ENCODE peak calls at places on chromosomes 5 and 9, in eight cellular contexts. One of them, this sample, is unnamed.

GRCh38 chr5:25544652-25545249 is 900.0 kb upstream of the CDH10 start:
- DNase-seq in lower leg skin: no peak
- DNase-seq in putamen: no peak
- DNase-seq in ovary: no peak
- DNase-seq in AG04450: no peak
- DNase-seq in activated CD4-positive, alpha-beta T cell treated with anti-CD3 and anti-CD28 coated beads, Interleukin-2, amount 10 ng/mL, durations not matched to agents 7 days and 5 days: peak; percentile 6
- DNase-seq in HL-60: peak; percentile 57
- DNase-seq in mesendoderm: peak; percentile 86
- DNase-seq in this sample: peak; percentile 32

GRCh38 chr9:74908665-74909064 is 20.9 kb upstream of the TRPM6 start:
- DNase-seq in HL-60: no peak
- DNase-seq in lower leg skin: no peak
- DNase-seq in mesendoderm: no peak
- DNase-seq in ovary: no peak
- DNase-seq in activated CD4-positive, alpha-beta T cell treated with anti-CD3 and anti-CD28 coated beads, Interleukin-2, amount 10 ng/mL, durations not matched to agents 7 days and 5 days: no peak
- DNase-seq in putamen: no peak
- DNase-seq in AG04450: no peak
- DNase-seq in this sample: no peak

GRCh38 chr5:2221450-2221849 is 338.7 kb upstream of the IRX4 start:
- DNase-seq in lower leg skin: no peak
- DNase-seq in putamen: no peak
- DNase-seq in AG04450: no peak
- DNase-seq in ovary: no peak
- DNase-seq in mesendoderm: no peak
- DNase-seq in HL-60: no peak
- DNase-seq in activated CD4-positive, alpha-beta T cell treated with anti-CD3 and anti-CD28 coated beads, Interleukin-2, amount 10 ng/mL, durations not matched to agents 7 days and 5 days: no peak
- DNase-seq in this sample: no peak

GRCh38 chr5:1161832-1162229 is 39.6 kb upstream of the SLC6A19 start:
- DNase-seq in mesendoderm: no peak
- DNase-seq in putamen: peak; percentile 71
- DNase-seq in activated CD4-positive, alpha-beta T cell treated with anti-CD3 and anti-CD28 coated beads, Interleukin-2, amount 10 ng/mL, durations not matched to agents 7 days and 5 days: no peak
- DNase-seq in HL-60: no peak
- DNase-seq in lower leg skin: peak; percentile 92
- DNase-seq in AG04450: no peak
- DNase-seq in ovary: no peak
- DNase-seq in this sample: peak; percentile 84

GRCh38 chr9:93677641-93678136 is 101.3 kb downstream of the PHF2 start:
- DNase-seq in HL-60: no peak
- DNase-seq in AG04450: no peak
- DNase-seq in activated CD4-positive, alpha-beta T cell treated with anti-CD3 and anti-CD28 coated beads, Interleukin-2, amount 10 ng/mL, durations not matched to agents 7 days and 5 days: peak; percentile 4
- DNase-seq in lower leg skin: peak; percentile 79
- DNase-seq in ovary: no peak
- DNase-seq in putamen: no peak
- DNase-seq in mesendoderm: no peak
- DNase-seq in this sample: no peak

GRCh38 chr9:81737871-81738507 is 48.6 kb upstream of the TLE1 start:
- DNase-seq in lower leg skin: no peak
- DNase-seq in ovary: no peak
- DNase-seq in HL-60: no peak
- DNase-seq in putamen: peak; percentile 33
- DNase-seq in mesendoderm: peak; percentile 67
- DNase-seq in AG04450: peak; percentile 42
- DNase-seq in activated CD4-positive, alpha-beta T cell treated with anti-CD3 and anti-CD28 coated beads, Interleukin-2, amount 10 ng/mL, durations not matched to agents 7 days and 5 days: no peak
- DNase-seq in this sample: no peak

GRCh38 chr9:27365977-27366376 is 69.0 kb upstream of the EQTN start:
- DNase-seq in mesendoderm: no peak
- DNase-seq in AG04450: no peak
- DNase-seq in putamen: no peak
- DNase-seq in HL-60: no peak
- DNase-seq in activated CD4-positive, alpha-beta T cell treated with anti-CD3 and anti-CD28 coated beads, Interleukin-2, amount 10 ng/mL, durations not matched to agents 7 days and 5 days: peak; percentile 77
- DNase-seq in ovary: no peak
- DNase-seq in lower leg skin: no peak
- DNase-seq in this sample: no peak

GRCh38 chr5:62732677-62733121 is 154.1 kb downstream of the LRRC70 start:
- DNase-seq in putamen: peak; percentile 20
- DNase-seq in ovary: no peak
- DNase-seq in mesendoderm: no peak
- DNase-seq in AG04450: no peak
- DNase-seq in activated CD4-positive, alpha-beta T cell treated with anti-CD3 and anti-CD28 coated beads, Interleukin-2, amount 10 ng/mL, durations not matched to agents 7 days and 5 days: no peak
- DNase-seq in HL-60: peak; percentile 9
- DNase-seq in lower leg skin: no peak
- DNase-seq in this sample: peak; percentile 38

GRCh38 chr9:93452710-93453046 is 703 bp downstream of the FAM120AOS start:
- DNase-seq in HL-60: no peak
- DNase-seq in putamen: peak; percentile 22
- DNase-seq in mesendoderm: no peak
- DNase-seq in activated CD4-positive, alpha-beta T cell treated with anti-CD3 and anti-CD28 coated beads, Interleukin-2, amount 10 ng/mL, durations not matched to agents 7 days and 5 days: no peak
- DNase-seq in AG04450: no peak
- DNase-seq in ovary: peak; percentile 35
- DNase-seq in lower leg skin: no peak
- DNase-seq in this sample: no peak

GRCh38 chr9:96487030-96487396 is 37.0 kb downstream of the HABP4 start:
- DNase-seq in activated CD4-positive, alpha-beta T cell treated with anti-CD3 and anti-CD28 coated beads, Interleukin-2, amount 10 ng/mL, durations not matched to agents 7 days and 5 days: no peak
- DNase-seq in HL-60: no peak
- DNase-seq in mesendoderm: no peak
- DNase-seq in lower leg skin: no peak
- DNase-seq in ovary: no peak
- DNase-seq in putamen: no peak
- DNase-seq in AG04450: no peak
- DNase-seq in this sample: no peak

GRCh38 chr9:115691097-115691496 is 462.5 kb upstream of the PAPPA start:
- DNase-seq in activated CD4-positive, alpha-beta T cell treated with anti-CD3 and anti-CD28 coated beads, Interleukin-2, amount 10 ng/mL, durations not matched to agents 7 days and 5 days: no peak
- DNase-seq in ovary: no peak
- DNase-seq in lower leg skin: no peak
- DNase-seq in HL-60: no peak
- DNase-seq in AG04450: peak; percentile 93
- DNase-seq in putamen: no peak
- DNase-seq in mesendoderm: no peak
- DNase-seq in this sample: no peak

GRCh38 chr9:123645126-123645525 is 284.8 kb downstream of the DENND1A start:
- DNase-seq in AG04450: no peak
- DNase-seq in putamen: no peak
- DNase-seq in mesendoderm: peak; percentile 72
- DNase-seq in ovary: no peak
- DNase-seq in HL-60: no peak
- DNase-seq in lower leg skin: no peak
- DNase-seq in activated CD4-positive, alpha-beta T cell treated with anti-CD3 and anti-CD28 coated beads, Interleukin-2, amount 10 ng/mL, durations not matched to agents 7 days and 5 days: no peak
- DNase-seq in this sample: no peak

GRCh38 chr5:179393078-179393477 is 47.8 kb upstream of the ADAMTS2 start:
- DNase-seq in putamen: no peak
- DNase-seq in activated CD4-positive, alpha-beta T cell treated with anti-CD3 and anti-CD28 coated beads, Interleukin-2, amount 10 ng/mL, durations not matched to agents 7 days and 5 days: no peak
- DNase-seq in AG04450: no peak
- DNase-seq in HL-60: no peak
- DNase-seq in mesendoderm: no peak
- DNase-seq in lower leg skin: peak; percentile 78
- DNase-seq in ovary: no peak
- DNase-seq in this sample: no peak

GRCh38 chr9:114811301-114811700 is 5.5 kb upstream of the TNFSF15 start:
- DNase-seq in mesendoderm: no peak
- DNase-seq in putamen: no peak
- DNase-seq in activated CD4-positive, alpha-beta T cell treated with anti-CD3 and anti-CD28 coated beads, Interleukin-2, amount 10 ng/mL, durations not matched to agents 7 days and 5 days: no peak
- DNase-seq in AG04450: no peak
- DNase-seq in lower leg skin: no peak
- DNase-seq in ovary: no peak
- DNase-seq in HL-60: no peak
- DNase-seq in this sample: no peak

GRCh38 chr5:174082286-174082685 is 36.8 kb downstream of the NSG2 start:
- DNase-seq in HL-60: no peak
- DNase-seq in lower leg skin: no peak
- DNase-seq in activated CD4-positive, alpha-beta T cell treated with anti-CD3 and anti-CD28 coated beads, Interleukin-2, amount 10 ng/mL, durations not matched to agents 7 days and 5 days: no peak
- DNase-seq in mesendoderm: peak; percentile 10
- DNase-seq in putamen: no peak
- DNase-seq in AG04450: no peak
- DNase-seq in ovary: no peak
- DNase-seq in this sample: no peak

GRCh38 chr9:73527521-73527920 is 375.9 kb downstream of the ANXA1 start:
- DNase-seq in HL-60: no peak
- DNase-seq in activated CD4-positive, alpha-beta T cell treated with anti-CD3 and anti-CD28 coated beads, Interleukin-2, amount 10 ng/mL, durations not matched to agents 7 days and 5 days: no peak
- DNase-seq in AG04450: no peak
- DNase-seq in putamen: no peak
- DNase-seq in lower leg skin: no peak
- DNase-seq in mesendoderm: no peak
- DNase-seq in ovary: no peak
- DNase-seq in this sample: no peak

GRCh38 chr5:79785983-79786382 is 96.3 kb downstream of the CMYA5 start:
- DNase-seq in activated CD4-positive, alpha-beta T cell treated with anti-CD3 and anti-CD28 coated beads, Interleukin-2, amount 10 ng/mL, durations not matched to agents 7 days and 5 days: no peak
- DNase-seq in HL-60: no peak
- DNase-seq in putamen: no peak
- DNase-seq in mesendoderm: no peak
- DNase-seq in lower leg skin: no peak
- DNase-seq in AG04450: no peak
- DNase-seq in ovary: no peak
- DNase-seq in this sample: no peak

GRCh38 chr9:95504053-95504963 is 12.5 kb downstream of the PTCH1 start:
- DNase-seq in putamen: no peak
- DNase-seq in activated CD4-positive, alpha-beta T cell treated with anti-CD3 and anti-CD28 coated beads, Interleukin-2, amount 10 ng/mL, durations not matched to agents 7 days and 5 days: no peak
- DNase-seq in lower leg skin: no peak
- DNase-seq in mesendoderm: peak; percentile 92
- DNase-seq in HL-60: no peak
- DNase-seq in AG04450: no peak
- DNase-seq in ovary: no peak
- DNase-seq in this sample: peak; percentile 63

GRCh38 chr5:26791433-26791832 is 247.0 kb downstream of the CDH9 start:
- DNase-seq in HL-60: no peak
- DNase-seq in mesendoderm: peak; percentile 4
- DNase-seq in putamen: no peak
- DNase-seq in activated CD4-positive, alpha-beta T cell treated with anti-CD3 and anti-CD28 coated beads, Interleukin-2, amount 10 ng/mL, durations not matched to agents 7 days and 5 days: no peak
- DNase-seq in AG04450: no peak
- DNase-seq in lower leg skin: no peak
- DNase-seq in ovary: no peak
- DNase-seq in this sample: no peak

GRCh38 chr5:133739381-133739780 is 127.0 kb upstream of the FSTL4 start:
- DNase-seq in HL-60: no peak
- DNase-seq in mesendoderm: no peak
- DNase-seq in putamen: no peak
- DNase-seq in ovary: no peak
- DNase-seq in AG04450: no peak
- DNase-seq in activated CD4-positive, alpha-beta T cell treated with anti-CD3 and anti-CD28 coated beads, Interleukin-2, amount 10 ng/mL, durations not matched to agents 7 days and 5 days: no peak
- DNase-seq in lower leg skin: peak; percentile 25
- DNase-seq in this sample: no peak

GRCh38 chr9:114552716-114553115 is 34.9 kb upstream of the ATP6V1G1 start:
- DNase-seq in ovary: no peak
- DNase-seq in activated CD4-positive, alpha-beta T cell treated with anti-CD3 and anti-CD28 coated beads, Interleukin-2, amount 10 ng/mL, durations not matched to agents 7 days and 5 days: no peak
- DNase-seq in HL-60: no peak
- DNase-seq in lower leg skin: no peak
- DNase-seq in putamen: no peak
- DNase-seq in AG04450: no peak
- DNase-seq in mesendoderm: no peak
- DNase-seq in this sample: no peak

GRCh38 chr5:173547579-173547978 is 68.9 kb downstream of the BOD1 start:
- DNase-seq in putamen: no peak
- DNase-seq in mesendoderm: no peak
- DNase-seq in lower leg skin: no peak
- DNase-seq in AG04450: no peak
- DNase-seq in activated CD4-positive, alpha-beta T cell treated with anti-CD3 and anti-CD28 coated beads, Interleukin-2, amount 10 ng/mL, durations not matched to agents 7 days and 5 days: no peak
- DNase-seq in HL-60: no peak
- DNase-seq in ovary: no peak
- DNase-seq in this sample: no peak

GRCh38 chr9:91567642-91568274 is 144.1 kb upstream of the NFIL3 start:
- DNase-seq in mesendoderm: no peak
- DNase-seq in activated CD4-positive, alpha-beta T cell treated with anti-CD3 and anti-CD28 coated beads, Interleukin-2, amount 10 ng/mL, durations not matched to agents 7 days and 5 days: no peak
- DNase-seq in ovary: no peak
- DNase-seq in HL-60: no peak
- DNase-seq in AG04450: no peak
- DNase-seq in lower leg skin: no peak
- DNase-seq in putamen: no peak
- DNase-seq in this sample: no peak

GRCh38 chr9:98009926-98010325 is 26.8 kb downstream of the ANP32B start:
- DNase-seq in mesendoderm: no peak
- DNase-seq in AG04450: no peak
- DNase-seq in ovary: no peak
- DNase-seq in activated CD4-positive, alpha-beta T cell treated with anti-CD3 and anti-CD28 coated beads, Interleukin-2, amount 10 ng/mL, durations not matched to agents 7 days and 5 days: no peak
- DNase-seq in HL-60: no peak
- DNase-seq in putamen: no peak
- DNase-seq in lower leg skin: no peak
- DNase-seq in this sample: no peak

GRCh38 chr9:86413966-86414880 is 60.0 kb upstream of the TUT7 start:
- DNase-seq in activated CD4-positive, alpha-beta T cell treated with anti-CD3 and anti-CD28 coated beads, Interleukin-2, amount 10 ng/mL, durations not matched to agents 7 days and 5 days: no peak
- DNase-seq in HL-60: no peak
- DNase-seq in ovary: no peak
- DNase-seq in mesendoderm: peak; percentile 30
- DNase-seq in lower leg skin: no peak
- DNase-seq in AG04450: no peak
- DNase-seq in putamen: peak; percentile 36
- DNase-seq in this sample: peak; percentile 40

GRCh38 chr9:130448771-130449170 is 4.0 kb downstream of the ASS1 start:
- DNase-seq in ovary: no peak
- DNase-seq in activated CD4-positive, alpha-beta T cell treated with anti-CD3 and anti-CD28 coated beads, Interleukin-2, amount 10 ng/mL, durations not matched to agents 7 days and 5 days: no peak
- DNase-seq in putamen: no peak
- DNase-seq in lower leg skin: no peak
- DNase-seq in HL-60: no peak
- DNase-seq in mesendoderm: no peak
- DNase-seq in AG04450: no peak
- DNase-seq in this sample: no peak

GRCh38 chr9:113556877-113557593 is 93.5 kb downstream of the RGS3 start:
- DNase-seq in lower leg skin: peak; percentile 53
- DNase-seq in HL-60: no peak
- DNase-seq in ovary: peak; percentile 7
- DNase-seq in putamen: no peak
- DNase-seq in AG04450: no peak
- DNase-seq in activated CD4-positive, alpha-beta T cell treated with anti-CD3 and anti-CD28 coated beads, Interleukin-2, amount 10 ng/mL, durations not matched to agents 7 days and 5 days: no peak
- DNase-seq in mesendoderm: no peak
- DNase-seq in this sample: no peak

GRCh38 chr9:21110708-21111576 is 30.7 kb downstream of the IFNW1 start:
- DNase-seq in AG04450: peak; percentile 56
- DNase-seq in putamen: peak; percentile 57
- DNase-seq in activated CD4-positive, alpha-beta T cell treated with anti-CD3 and anti-CD28 coated beads, Interleukin-2, amount 10 ng/mL, durations not matched to agents 7 days and 5 days: peak; percentile 52
- DNase-seq in ovary: no peak
- DNase-seq in HL-60: peak; percentile 31
- DNase-seq in lower leg skin: no peak
- DNase-seq in mesendoderm: peak; percentile 85
- DNase-seq in this sample: peak; percentile 69